ENCODE peak calls at places on chromosomes 6 and 20, in seven cellular contexts. One of them, this sample, is unnamed.

GRCh38 chr20:60095456-60095855 is 137.2 kb downstream of the CDH26 start:
- DNase-seq in prostate gland: no peak
- DNase-seq in body of pancreas: no peak
- DNase-seq in lower leg skin: no peak
- DNase-seq in IMR-90: no peak
- DNase-seq in tibial nerve: peak; percentile 31
- DNase-seq in A549: no peak
- DNase-seq in this sample: no peak

GRCh38 chr6:135817035-135817434 is 34.5 kb upstream of the PDE7B start:
- DNase-seq in IMR-90: no peak
- DNase-seq in body of pancreas: no peak
- DNase-seq in lower leg skin: no peak
- DNase-seq in prostate gland: no peak
- DNase-seq in tibial nerve: no peak
- DNase-seq in A549: no peak
- DNase-seq in this sample: no peak

GRCh38 chr6:138372711-138373463 is 4.8 kb upstream of the SMIM28 start:
- DNase-seq in body of pancreas: no peak
- DNase-seq in IMR-90: no peak
- DNase-seq in lower leg skin: no peak
- DNase-seq in tibial nerve: no peak
- DNase-seq in prostate gland: no peak
- DNase-seq in A549: no peak
- DNase-seq in this sample: no peak

GRCh38 chr6:834879-835278 is 141.9 kb upstream of the EXOC2 start:
- DNase-seq in tibial nerve: no peak
- DNase-seq in IMR-90: no peak
- DNase-seq in body of pancreas: no peak
- DNase-seq in lower leg skin: no peak
- DNase-seq in A549: no peak
- DNase-seq in prostate gland: no peak
- DNase-seq in this sample: no peak

GRCh38 chr6:83853178-83853967 is at the start of gene RIPPLY2:
- DNase-seq in tibial nerve: no peak
- DNase-seq in body of pancreas: peak; percentile 19
- DNase-seq in A549: peak; percentile 33
- DNase-seq in lower leg skin: no peak
- DNase-seq in prostate gland: peak; percentile 10
- DNase-seq in IMR-90: peak; percentile 20
- DNase-seq in this sample: peak; percentile 14

GRCh38 chr6:30206799-30207618 is 6.2 kb downstream of the TRIM26 start:
- DNase-seq in lower leg skin: peak; percentile 23
- DNase-seq in A549: peak; percentile 41
- DNase-seq in IMR-90: peak; percentile 20
- DNase-seq in tibial nerve: peak; percentile 47
- DNase-seq in prostate gland: peak; percentile 47
- DNase-seq in body of pancreas: peak; percentile 25
- DNase-seq in this sample: no peak

GRCh38 chr20:13302647-13303425 is 81.8 kb downstream of the ISM1 start:
- DNase-seq in IMR-90: no peak
- DNase-seq in prostate gland: no peak
- DNase-seq in A549: peak; percentile 44
- DNase-seq in lower leg skin: no peak
- DNase-seq in tibial nerve: no peak
- DNase-seq in body of pancreas: peak; percentile 27
- DNase-seq in this sample: no peak

GRCh38 chr20:24965065-24965919 is 16.2 kb downstream of the CST7 start:
- DNase-seq in tibial nerve: no peak
- DNase-seq in prostate gland: no peak
- DNase-seq in IMR-90: no peak
- DNase-seq in lower leg skin: no peak
- DNase-seq in body of pancreas: no peak
- DNase-seq in A549: no peak
- DNase-seq in this sample: no peak

GRCh38 chr20:20096421-20096820 is 44.1 kb downstream of the CFAP61 start:
- DNase-seq in lower leg skin: peak; percentile 45
- DNase-seq in body of pancreas: no peak
- DNase-seq in tibial nerve: no peak
- DNase-seq in prostate gland: no peak
- DNase-seq in IMR-90: no peak
- DNase-seq in A549: no peak
- DNase-seq in this sample: no peak

GRCh38 chr6:155517282-155517681 is 61.6 kb upstream of the NOX3 start:
- DNase-seq in A549: no peak
- DNase-seq in tibial nerve: no peak
- DNase-seq in body of pancreas: no peak
- DNase-seq in prostate gland: no peak
- DNase-seq in lower leg skin: no peak
- DNase-seq in IMR-90: no peak
- DNase-seq in this sample: no peak

GRCh38 chr6:130754786-130755367 is 72.3 kb upstream of the SMLR1 start:
- DNase-seq in prostate gland: no peak
- DNase-seq in body of pancreas: no peak
- DNase-seq in A549: no peak
- DNase-seq in IMR-90: no peak
- DNase-seq in tibial nerve: no peak
- DNase-seq in lower leg skin: no peak
- DNase-seq in this sample: no peak
- TF ChIP-seq POLR2A in prostate gland: no peak
- TF ChIP-seq POLR2A in body of pancreas: no peak
- TF ChIP-seq POLR2A in A549: no peak
- TF ChIP-seq POLR2A in IMR-90: no peak
- TF ChIP-seq POLR2A in tibial nerve: no peak
- TF ChIP-seq POLR2A in lower leg skin: no peak
- TF ChIP-seq POLR2A in this sample: no peak

GRCh38 chr20:23419995-23420901 is 1.0 kb downstream of the NAPB start:
- DNase-seq in prostate gland: peak; percentile 28
- DNase-seq in A549: peak; percentile 15
- DNase-seq in tibial nerve: peak; percentile 31
- DNase-seq in lower leg skin: peak; percentile 24
- DNase-seq in IMR-90: peak; percentile 70
- DNase-seq in body of pancreas: peak; percentile 73
- DNase-seq in this sample: peak; percentile 85
- TF ChIP-seq POLR2A in prostate gland: no peak
- TF ChIP-seq POLR2A in A549: no peak
- TF ChIP-seq POLR2A in tibial nerve: no peak
- TF ChIP-seq POLR2A in lower leg skin: no peak
- TF ChIP-seq POLR2A in IMR-90: no peak
- TF ChIP-seq POLR2A in body of pancreas: no peak
- TF ChIP-seq POLR2A in this sample: peak; percentile 32

GRCh38 chr6:117674991-117675657 is at the start of gene NUS1:
- DNase-seq in prostate gland: peak; percentile 97
- DNase-seq in IMR-90: peak; percentile 96
- DNase-seq in A549: peak; percentile 94
- DNase-seq in lower leg skin: peak; percentile 97
- DNase-seq in tibial nerve: peak; percentile 98
- DNase-seq in body of pancreas: peak; percentile 98
- DNase-seq in this sample: peak; percentile 99
- TF ChIP-seq POLR2A in prostate gland: peak; percentile 38
- TF ChIP-seq POLR2A in IMR-90: peak; percentile 52
- TF ChIP-seq POLR2A in A549: peak; percentile 17
- TF ChIP-seq POLR2A in lower leg skin: no peak
- TF ChIP-seq POLR2A in tibial nerve: peak; percentile 48
- TF ChIP-seq POLR2A in body of pancreas: no peak
- TF ChIP-seq POLR2A in this sample: peak; percentile 69

GRCh38 chr6:151493495-151494234 is at the start of gene CCDC170:
- DNase-seq in IMR-90: no peak
- DNase-seq in A549: peak; percentile 13
- DNase-seq in prostate gland: no peak
- DNase-seq in tibial nerve: no peak
- DNase-seq in lower leg skin: no peak
- DNase-seq in body of pancreas: peak; percentile 36
- DNase-seq in this sample: no peak
- TF ChIP-seq POLR2A in IMR-90: peak; percentile 24
- TF ChIP-seq POLR2A in A549: no peak
- TF ChIP-seq POLR2A in prostate gland: no peak
- TF ChIP-seq POLR2A in tibial nerve: no peak
- TF ChIP-seq POLR2A in lower leg skin: no peak
- TF ChIP-seq POLR2A in body of pancreas: no peak
- TF ChIP-seq POLR2A in this sample: no peak

GRCh38 chr6:17983712-17984111 is 3.7 kb downstream of the KIF13A start:
- DNase-seq in prostate gland: no peak
- DNase-seq in tibial nerve: no peak
- DNase-seq in lower leg skin: no peak
- DNase-seq in IMR-90: no peak
- DNase-seq in body of pancreas: no peak
- DNase-seq in A549: no peak
- DNase-seq in this sample: no peak
- TF ChIP-seq POLR2A in prostate gland: no peak
- TF ChIP-seq POLR2A in tibial nerve: no peak
- TF ChIP-seq POLR2A in lower leg skin: no peak
- TF ChIP-seq POLR2A in IMR-90: no peak
- TF ChIP-seq POLR2A in body of pancreas: no peak
- TF ChIP-seq POLR2A in A549: no peak
- TF ChIP-seq POLR2A in this sample: no peak

DNA sequence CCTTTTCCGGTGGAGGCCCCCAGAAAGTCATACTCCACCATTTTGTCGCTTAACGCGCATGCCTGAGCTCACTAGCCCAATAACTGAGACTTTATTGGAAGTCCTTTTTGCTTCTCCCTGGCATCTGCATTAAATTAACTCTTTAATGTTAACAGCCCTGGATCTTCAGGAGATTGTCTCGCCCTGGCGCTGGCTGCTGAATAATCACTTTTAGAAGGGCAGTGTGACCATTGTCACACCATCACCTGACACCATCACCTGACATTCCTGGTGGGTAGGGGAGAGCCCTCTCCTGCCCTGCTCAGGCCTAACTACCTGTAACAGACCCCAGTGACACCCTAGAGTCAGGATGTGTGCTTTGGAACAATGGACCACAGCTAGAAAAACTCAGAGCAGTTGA is 115.5 kb upstream of the SNX9 start:
- DNase-seq in IMR-90: no peak
- DNase-seq in lower leg skin: no peak
- DNase-seq in tibial nerve: no peak
- DNase-seq in body of pancreas: no peak
- DNase-seq in prostate gland: no peak
- DNase-seq in A549: no peak
- DNase-seq in this sample: no peak
- TF ChIP-seq POLR2A in IMR-90: no peak
- TF ChIP-seq POLR2A in lower leg skin: no peak
- TF ChIP-seq POLR2A in tibial nerve: no peak
- TF ChIP-seq POLR2A in body of pancreas: no peak
- TF ChIP-seq POLR2A in prostate gland: no peak
- TF ChIP-seq POLR2A in A549: no peak
- TF ChIP-seq POLR2A in this sample: no peak

This sample was measured in erythroblast.